ENCODE peak calls at places on chromosomes 5 and 9, in ten cellular contexts. C is A549, L is nephron progenitor cell, R is mammary epithelial cell, I is AG09309, M is tibial artery, V is IMR-90, G is osteocyte, B is colonic mucosa, D is stomach. U is an unnamed sample.
A peak's percentile ranks its signal among the peaks of the same experiment; 100 is the strongest.

GRCh38 chr9:106697799-106698591 is 165.0 kb upstream of the ZNF462 start:
- DNase-seq in C (no peak), L (peak; percentile 10), R (peak; percentile 62), I (peak; percentile 48), M (peak; percentile 75), V (peak; percentile 46), G (peak; percentile 90), B (peak; percentile 36), D (peak; percentile 30), U (no peak)

GRCh38 chr9:119332522-119332921 is 36.7 kb downstream of the BRINP1 start:
- DNase-seq in C (no peak), L (no peak), R (no peak), I (no peak), M (no peak), V (no peak), G (no peak), B (no peak), D (no peak), U (no peak)

GRCh38 chr9:127273350-127273749 is 8.8 kb downstream of the GARNL3 start:
- DNase-seq in C (no peak), L (no peak), R (no peak), I (no peak), M (no peak), V (no peak), G (no peak), B (no peak), D (no peak), U (no peak)

GRCh38 chr9:114037961-114038723 is 40.0 kb downstream of the AMBP start:
- DNase-seq in C (no peak), L (peak; percentile 59), R (no peak), I (no peak), M (peak; percentile 31), V (no peak), G (peak; percentile 66), B (peak; percentile 7), D (no peak), U (no peak)

GRCh38 chr5:108345541-108346171 is 36.2 kb downstream of the FBXL17 start:
- DNase-seq in C (peak; percentile 57), L (no peak), R (peak; percentile 28), I (no peak), M (no peak), V (peak; percentile 67), G (no peak), B (no peak), D (no peak), U (peak; percentile 18)

GRCh38 chr5:83149671-83150070 is 72.3 kb downstream of the XRCC4 start:
- DNase-seq in C (peak; percentile 64), L (no peak), R (no peak), I (no peak), M (no peak), V (peak; percentile 76), G (no peak), B (no peak), D (no peak), U (no peak)

GRCh38 chr9:15308511-15308910 is 1.5 kb upstream of the TTC39B start:
- DNase-seq in C (no peak), L (no peak), R (peak; percentile 82), I (peak; percentile 48), M (no peak), V (peak; percentile 85), G (no peak), B (no peak), D (no peak), U (no peak)

GRCh38 chr9:16869140-16869903 is 1.1 kb downstream of the BNC2 start:
- DNase-seq in C (no peak), L (peak; percentile 26), R (no peak), I (no peak), M (no peak), V (peak; percentile 50), G (no peak), B (peak; percentile 28), D (no peak), U (no peak)

GRCh38 chr5:55416306-55416705 is 108.5 kb downstream of the MTREX start:
- DNase-seq in C (no peak), L (no peak), R (peak; percentile 14), I (no peak), M (no peak), V (peak; percentile 41), G (no peak), B (no peak), D (no peak), U (no peak)

GRCh38 chr5:165187815-165188214 is 1682.4 kb downstream of the MAT2B start:
- DNase-seq in C (no peak), L (no peak), R (no peak), I (no peak), M (no peak), V (no peak), G (no peak), B (no peak), D (no peak), U (no peak)

GRCh38 chr9:114677418-114677817 is 4.6 kb downstream of the TEX48 start:
- DNase-seq in C (peak; percentile 95), L (no peak), R (peak; percentile 99), I (peak; percentile 99), M (no peak), V (peak; percentile 100), G (peak; percentile 92), B (no peak), D (peak; percentile 44), U (no peak)

GRCh38 chr9:3735251-3735650 is 209.4 kb upstream of the RFX3 start:
- DNase-seq in C (no peak), L (no peak), R (no peak), I (no peak), M (no peak), V (no peak), G (no peak), B (no peak), D (no peak), U (no peak)

GRCh38 chr9:3733039-3733408 is 207.2 kb upstream of the RFX3 start:
- DNase-seq in C (no peak), L (no peak), R (no peak), I (no peak), M (no peak), V (no peak), G (no peak), B (no peak), D (no peak), U (peak; percentile 16)

GRCh38 chr9:3732077-3733038 is 206.6 kb upstream of the RFX3 start:
- DNase-seq in C (peak; percentile 83), L (peak; percentile 43), R (peak; percentile 72), I (peak; percentile 79), M (peak; percentile 63), V (peak; percentile 90), G (no peak), B (peak; percentile 73), D (no peak), U (peak; percentile 72)

GRCh38 chr9:3740690-3741419 is 215.1 kb upstream of the RFX3 start:
- DNase-seq in C (no peak), L (no peak), R (peak; percentile 60), I (no peak), M (no peak), V (peak; percentile 10), G (no peak), B (no peak), D (no peak), U (no peak)

DNA sequence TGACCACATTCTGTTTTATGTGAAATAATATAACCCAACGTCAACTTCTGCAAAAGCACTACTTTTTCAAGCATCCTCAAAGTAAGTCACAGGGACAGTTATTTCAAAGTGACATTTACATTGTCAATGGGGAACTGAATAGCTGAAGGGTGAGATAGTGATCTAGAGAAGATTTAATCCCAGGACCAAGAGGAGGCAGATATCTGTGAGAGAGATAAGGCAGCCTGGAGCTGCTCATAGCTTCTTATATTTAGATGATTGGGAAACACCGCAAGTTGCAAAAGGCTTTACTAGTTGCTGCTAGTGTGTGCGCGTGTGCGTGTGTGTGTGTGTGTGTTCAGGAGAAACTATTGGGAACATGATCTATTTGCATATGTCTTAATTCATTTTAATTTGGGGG is 210.4 kb upstream of the RFX3 start:
- DNase-seq in C (no peak), L (no peak), R (no peak), I (no peak), M (no peak), V (peak; percentile 21), G (no peak), B (no peak), D (no peak), U (no peak)
- TF ChIP-seq CTCF in C (no peak), L (no peak), R (no peak), I (no peak), M (no peak), V (no peak), G (no peak), B (no peak), D (no peak), U (no peak)

GRCh38 chr5:167030500-167031120 is 1260.8 kb upstream of the WWC1 start:
- DNase-seq in C (peak; percentile 24), L (peak; percentile 47), R (no peak), I (no peak), M (no peak), V (no peak), G (no peak), B (peak; percentile 28), D (no peak), U (peak; percentile 10)
- TF ChIP-seq CTCF in C (peak; percentile 20), L (peak; percentile 51), R (peak; percentile 34), I (no peak), M (no peak), V (no peak), G (peak; percentile 55), B (no peak), D (no peak), U (no peak)

DNA sequence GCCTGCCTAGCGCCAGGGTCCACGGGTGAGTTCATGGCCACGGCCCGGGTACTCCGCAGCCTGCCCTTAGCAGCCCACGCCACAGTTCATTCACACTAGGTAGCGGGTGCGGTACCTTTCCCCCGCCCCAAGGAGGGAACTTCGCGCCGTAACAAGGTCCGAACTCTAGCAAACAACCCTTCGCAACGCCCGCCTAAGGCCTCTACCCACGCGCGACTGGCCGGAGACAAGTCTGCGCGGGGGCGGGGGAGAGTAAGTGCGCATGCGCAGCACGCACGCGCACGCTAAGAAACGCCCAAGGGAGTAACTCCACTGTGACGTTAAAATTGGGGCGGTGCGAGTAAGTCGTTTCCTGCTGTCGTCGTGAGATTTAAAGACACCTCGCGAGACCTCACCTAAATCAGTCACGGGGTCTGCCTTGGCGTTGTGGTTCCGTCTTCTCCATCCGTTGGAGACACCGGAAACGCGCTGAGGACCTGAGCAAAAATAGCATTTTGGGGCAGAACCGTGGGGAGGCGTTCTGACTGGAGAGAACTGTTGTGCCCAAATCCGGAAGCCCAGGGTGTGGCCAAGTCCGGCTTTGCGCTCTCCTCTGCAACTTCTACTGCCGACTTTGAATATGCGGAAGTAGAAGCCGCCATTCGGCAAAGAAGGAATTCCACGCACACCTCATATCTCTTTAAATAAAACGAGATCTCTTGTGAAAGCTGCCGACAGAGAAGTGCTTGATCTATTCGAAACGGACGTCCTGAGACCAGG is at the start of gene RAPGEF6:
- DNase-seq in C (peak; percentile 100), L (peak; percentile 91), R (peak; percentile 100), I (peak; percentile 100), M (peak; percentile 100), V (peak; percentile 100), G (peak; percentile 98), B (peak; percentile 98), D (peak; percentile 98), U (peak; percentile 88)
- TF ChIP-seq CTCF in C (no peak), L (no peak), R (no peak), I (no peak), M (peak; percentile 35), V (no peak), G (no peak), B (no peak), D (no peak), U (no peak)

DNA sequence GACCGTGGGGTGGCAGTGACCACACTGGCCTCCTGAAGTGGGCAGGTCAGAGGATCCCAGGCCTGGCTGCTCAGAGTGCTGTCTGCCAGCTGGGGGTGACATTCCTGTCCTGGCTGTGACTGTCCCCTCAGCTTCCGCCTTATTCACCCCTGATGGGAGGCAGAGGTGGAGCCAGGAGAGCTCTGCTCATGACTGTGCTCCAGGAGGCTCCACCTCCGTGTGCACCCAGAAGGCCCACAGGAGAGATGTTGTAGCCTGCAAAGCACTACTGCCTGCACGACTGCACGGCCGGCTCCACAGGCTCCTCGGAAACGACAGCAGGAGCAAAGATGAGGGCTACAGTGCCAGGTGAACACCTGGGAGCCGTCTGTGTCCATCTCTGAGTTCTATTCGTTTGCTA is 60.9 kb downstream of the ROPN1L start:
- DNase-seq in C (peak; percentile 53), L (no peak), R (no peak), I (no peak), M (no peak), V (no peak), G (no peak), B (no peak), D (no peak), U (no peak)
- TF ChIP-seq CTCF in C (no peak), L (no peak), R (no peak), I (no peak), M (no peak), V (no peak), G (no peak), B (no peak), D (no peak), U (no peak)